ENCODE peak calls at places on chromosomes 11 and 22, in six cellular contexts. T is neural progenitor cell, G is substantia nigra, U is RWPE1, X is HTR-8/SVneo, J is mucosa of gallbladder. H is an unnamed sample.

GRCh38 chr22:17087176-17088131 is 2.7 kb downstream of the IL17RA start:
- DNase-seq in T (no peak), G (no peak), U (no peak), X (no peak), J (no peak), H (no peak)

GRCh38 chr11:33310720-33311500 is 53.7 kb downstream of the HIPK3 start:
- DNase-seq in T (peak; percentile 59), G (no peak), U (no peak), X (no peak), J (no peak), H (no peak)

GRCh38 chr11:35764414-35764813 is 101.8 kb downstream of the TRIM44 start:
- DNase-seq in T (no peak), G (no peak), U (no peak), X (no peak), J (no peak), H (no peak)

GRCh38 chr11:44110231-44110679 is 14.8 kb downstream of the EXT2 start:
- DNase-seq in T (peak; percentile 64), G (no peak), U (peak; percentile 54), X (peak; percentile 59), J (peak; percentile 35), H (peak; percentile 20)

GRCh38 chr22:48098936-48099245 is 1336.4 kb downstream of the TBC1D22A start:
- DNase-seq in T (no peak), G (no peak), U (no peak), X (no peak), J (no peak), H (no peak)

GRCh38 chr11:62461740-62462522 is 43.1 kb downstream of the SCGB1A1 start:
- DNase-seq in T (no peak), G (no peak), U (no peak), X (peak; percentile 52), J (no peak), H (no peak)

GRCh38 chr11:38089728-38090127 is 1491.7 kb upstream of the RAG2 start:
- DNase-seq in T (peak; percentile 3), G (no peak), U (peak; percentile 13), X (peak; percentile 7), J (peak; percentile 15), H (no peak)

GRCh38 chr11:71472357-71472885 is 19.4 kb downstream of the NADSYN1 start:
- DNase-seq in T (no peak), G (no peak), U (no peak), X (no peak), J (no peak), H (no peak)

GRCh38 chr11:120775986-120776682 is 247.8 kb upstream of the TBCEL start:
- DNase-seq in T (peak; percentile 85), G (no peak), U (no peak), X (no peak), J (no peak), H (no peak)

GRCh38 chr22:20107471-20107901 is 8.4 kb upstream of the RANBP1 start:
- DNase-seq in T (no peak), G (no peak), U (no peak), X (no peak), J (no peak), H (no peak)

GRCh38 chr11:42524534-42525227 is 787.1 kb upstream of the API5 start:
- DNase-seq in T (peak; percentile 84), G (peak; percentile 20), U (peak; percentile 23), X (peak; percentile 13), J (peak; percentile 58), H (no peak)

GRCh38 chr11:67639438-67639859 is at the start of gene TBX10:
- DNase-seq in T (no peak), G (no peak), U (no peak), X (no peak), J (no peak), H (no peak)

GRCh38 chr11:22798890-22799289 is 30.7 kb downstream of the SVIP start:
- DNase-seq in T (no peak), G (no peak), U (no peak), X (no peak), J (no peak), H (no peak)

GRCh38 chr11:113173023-113173594 is 141.3 kb upstream of the TTC12 start:
- DNase-seq in T (no peak), G (no peak), U (no peak), X (no peak), J (no peak), H (no peak)

GRCh38 chr22:45324186-45324775 is 14.5 kb downstream of the FAM118A start:
- DNase-seq in T (no peak), G (no peak), U (no peak), X (no peak), J (no peak), H (peak; percentile 62)

GRCh38 chr11:72720047-72720446 is 32.2 kb downstream of the ARAP1 start:
- DNase-seq in T (no peak), G (no peak), U (no peak), X (no peak), J (no peak), H (no peak)

GRCh38 chr11:82858556-82859091 is 41.6 kb downstream of the PRCP start:
- DNase-seq in T (no peak), G (no peak), U (peak; percentile 49), X (peak; percentile 56), J (no peak), H (no peak)

GRCh38 chr11:47192111-47192510 is 5.9 kb upstream of the PACSIN3 start:
- DNase-seq in T (no peak), G (no peak), U (no peak), X (no peak), J (no peak), H (no peak)

GRCh38 chr11:91081440-91082088 is 858.7 kb upstream of the CHORDC1 start:
- DNase-seq in T (no peak), G (no peak), U (peak; percentile 59), X (peak; percentile 27), J (peak; percentile 15), H (peak; percentile 63)

GRCh38 chr11:35525501-35526175 is at the start of gene PAMR1:
- DNase-seq in T (peak; percentile 87), G (no peak), U (peak; percentile 22), X (peak; percentile 56), J (peak; percentile 44), H (peak; percentile 18)

GRCh38 chr11:17479284-17480214 is 2.9 kb upstream of the ABCC8 start:
- DNase-seq in T (peak; percentile 85), G (no peak), U (peak; percentile 36), X (peak; percentile 66), J (peak; percentile 46), H (no peak)

GRCh38 chr11:64305075-64305690 is at the start of gene ESRRA:
- DNase-seq in T (peak; percentile 100), G (peak; percentile 96), U (peak; percentile 98), X (peak; percentile 94), J (peak; percentile 100), H (peak; percentile 100)

GRCh38 chr11:83355406-83355805 is 69.2 kb upstream of the CCDC90B start:
- DNase-seq in T (no peak), G (no peak), U (no peak), X (no peak), J (no peak), H (no peak)

GRCh38 chr11:61728940-61729219 is 23.6 kb upstream of the MYRF start:
- DNase-seq in T (no peak), G (no peak), U (peak; percentile 80), X (peak; percentile 57), J (no peak), H (no peak)

GRCh38 chr11:14656536-14657457 is 13.2 kb downstream of the PDE3B start:
- DNase-seq in T (no peak), G (no peak), U (no peak), X (no peak), J (no peak), H (no peak)

GRCh38 chr11:19432370-19433163 is 191.8 kb upstream of the E2F8 start:
- DNase-seq in T (no peak), G (no peak), U (no peak), X (peak; percentile 48), J (no peak), H (no peak)

GRCh38 chr22:19873960-19874306 is 19.3 kb upstream of the GNB1L start:
- DNase-seq in T (no peak), G (no peak), U (no peak), X (no peak), J (no peak), H (no peak)

GRCh38 chr11:76216536-76217326 is 10.4 kb upstream of the WNT11 start:
- DNase-seq in T (peak; percentile 43), G (no peak), U (no peak), X (no peak), J (no peak), H (no peak)

GRCh38 chr11:108912587-108912986 is 247.7 kb downstream of the DDX10 start:
- DNase-seq in T (no peak), G (no peak), U (no peak), X (no peak), J (no peak), H (no peak)

GRCh38 chr22:36745301-36745995 is 30.5 kb downstream of the IFT27 start:
- DNase-seq in T (no peak), G (no peak), U (no peak), X (no peak), J (no peak), H (no peak)

GRCh38 chr11:102733232-102733875 is 8.6 kb upstream of the MMP8 start:
- DNase-seq in T (peak; percentile 83), G (no peak), U (peak; percentile 74), X (peak; percentile 85), J (peak; percentile 46), H (no peak)